ENCODE peak calls at places on chromosomes 7 and 10, in ten cellular contexts. J is EL, Q is ACHN, O is caudate nucleus, T is GM18507, Z is activated B cell treated with CpG ODN at 0.5 μM for 24 hours, F is NAMALWA, M is substantia nigra, L is M059J, K is cerebellar cortex. S is an unnamed sample.

GRCh38 chr7:128166603-128167315 is 74.3 kb upstream of the LEP start:
- DNase-seq in M (no peak), J (no peak), K (peak), L (no peak), T (no peak), O (no peak), Z (peak), F (no peak), Q (peak), S (no peak)

GRCh38 chr10:5014936-5015335 is 11.3 kb upstream of the AKR1C2 start:
- DNase-seq in Q (peak), L (peak), Z (no peak), O (no peak), T (no peak), M (no peak), F (peak), K (no peak), J (peak), S (no peak)

GRCh38 chr10:10996966-10997620 is 20.6 kb upstream of the CELF2 start:
- DNase-seq in L (no peak), M (no peak), T (no peak), K (no peak), F (no peak), O (no peak), Q (no peak), J (no peak), Z (no peak), S (no peak)

GRCh38 chr7:87370660-87371180 is 25.3 kb downstream of the CROT start:
- DNase-seq in Z (no peak), F (no peak), O (no peak), M (no peak), L (peak), J (peak), Q (peak), T (no peak), K (no peak), S (peak)

GRCh38 chr7:107210400-107210799 is 41.6 kb downstream of the HBP1 start:
- DNase-seq in F (no peak), Q (no peak), J (no peak), L (no peak), O (no peak), M (no peak), Z (no peak), K (no peak), T (no peak), S (no peak)

GRCh38 chr7:388961-389701 is 99.2 kb downstream of the FOXL3 start:
- DNase-seq in T (no peak), F (no peak), Q (no peak), J (no peak), K (no peak), O (no peak), L (no peak), M (no peak), Z (no peak), S (no peak)

GRCh38 chr10:66322777-66323176 is 603.1 kb upstream of the LRRTM3 start:
- DNase-seq in L (no peak), K (no peak), Q (no peak), M (no peak), O (no peak), T (no peak), J (no peak), F (no peak), Z (no peak), S (no peak)

GRCh38 chr10:104941662-104942061 is 300.6 kb downstream of the SORCS3 start:
- DNase-seq in J (no peak), Q (no peak), T (no peak), O (no peak), F (no peak), Z (no peak), M (no peak), L (no peak), K (no peak), S (no peak)

GRCh38 chr10:119595715-119596515 is 849 bp downstream of the TIAL1 start:
- DNase-seq in T (peak), F (peak), O (peak), M (no peak), Z (peak), K (no peak), L (peak), Q (peak), J (peak), S (no peak)

GRCh38 chr7:13117103-13117502 is 429.7 kb downstream of the ARL4A start:
- DNase-seq in M (no peak), Q (peak), L (no peak), J (peak), K (no peak), F (no peak), T (no peak), Z (no peak), O (no peak), S (no peak)

GRCh38 chr7:148503900-148504487 is 86.6 kb upstream of the C7orf33 start:
- DNase-seq in L (peak), J (peak), Z (no peak), K (peak), O (no peak), Q (peak), F (peak), M (no peak), T (no peak), S (no peak)

GRCh38 chr10:102669206-102670064 is 25.2 kb downstream of the TRIM8 start:
- DNase-seq in Z (no peak), Q (peak), K (no peak), L (peak), F (peak), T (no peak), M (no peak), O (no peak), J (peak), S (no peak)

GRCh38 chr10:110850990-110851389 is 20.7 kb upstream of the PDCD4 start:
- DNase-seq in K (no peak), J (no peak), M (no peak), F (no peak), L (peak), O (no peak), Q (no peak), Z (no peak), T (no peak), S (no peak)

GRCh38 chr7:142002179-142002578 is 6.5 kb downstream of the MGAM start:
- DNase-seq in J (peak), M (no peak), L (no peak), Q (no peak), F (no peak), O (no peak), K (no peak), T (no peak), Z (no peak), S (no peak)

GRCh38 chr10:42988517-42989395 is 88.1 kb upstream of the RET start:
- DNase-seq in F (no peak), O (no peak), Q (no peak), M (no peak), T (no peak), J (no peak), Z (no peak), K (no peak), L (no peak), S (no peak)

GRCh38 chr7:120718361-120718760 is 139.6 kb downstream of the TSPAN12 start:
- DNase-seq in Q (no peak), Z (no peak), J (no peak), O (no peak), F (no peak), M (no peak), K (no peak), T (no peak), L (no peak), S (no peak)

GRCh38 chr7:33888206-33888605 is 17.1 kb upstream of the BMPER start:
- DNase-seq in F (no peak), J (peak), L (peak), O (no peak), M (no peak), Z (no peak), K (no peak), T (no peak), Q (no peak), S (no peak)

S was measured in HFF-Myc.